ENCODE peak calls at places on chromosomes 6 and 20, in four cellular contexts. Q is K562, O is SK-N-SH, F is H1. A is an unnamed sample.

GRCh38 chr6:125165256-125165655 is 11.7 kb downstream of the TPD52L1 start:
- DNase-seq in Q (no peak), O (no peak), F (no peak), A (no peak)

GRCh38 chr6:140711019-140711613 is 1336.7 kb upstream of the CITED2 start:
- DNase-seq in Q (no peak), O (no peak), F (no peak), A (no peak)

GRCh38 chr6:1486387-1486786 is 97.0 kb downstream of the FOXF2 start:
- DNase-seq in Q (no peak), O (no peak), F (no peak), A (no peak)

GRCh38 chr6:52333840-52334200 is 28.1 kb upstream of the PAQR8 start:
- DNase-seq in Q (no peak), O (no peak), F (no peak), A (no peak)

GRCh38 chr20:49615401-49616153 is 47.6 kb upstream of the PTGIS start:
- DNase-seq in Q (no peak), O (no peak), F (no peak), A (no peak)

GRCh38 chr6:63267046-63267445 is 52.7 kb downstream of the LGSN start:
- DNase-seq in Q (no peak), O (no peak), F (no peak), A (no peak)

GRCh38 chr6:133223458-133224014 is 17.6 kb upstream of the EYA4 start:
- DNase-seq in Q (no peak), O (no peak), F (no peak), A (no peak)

GRCh38 chr20:16472045-16472872 is 101.0 kb downstream of the KIF16B start:
- DNase-seq in Q (peak), O (no peak), F (no peak), A (no peak)

GRCh38 chr20:63434599-63435378 is 37.7 kb downstream of the KCNQ2 start:
- DNase-seq in Q (peak), O (peak), F (peak), A (peak)

GRCh38 chr20:46376196-46376785 is 30.1 kb downstream of the ELMO2 start:
- DNase-seq in Q (no peak), O (no peak), F (no peak), A (no peak)

GRCh38 chr20:46377532-46377931 is 28.9 kb downstream of the ELMO2 start:
- DNase-seq in Q (no peak), O (no peak), F (no peak), A (no peak)

GRCh38 chr20:46375771-46376170 is 30.6 kb downstream of the ELMO2 start:
- DNase-seq in Q (no peak), O (no peak), F (no peak), A (no peak)

GRCh38 chr20:46374383-46374782 is 32.0 kb downstream of the ELMO2 start:
- DNase-seq in Q (no peak), O (no peak), F (no peak), A (no peak)

GRCh38 chr20:46378390-46379009 is 27.9 kb downstream of the ELMO2 start:
- DNase-seq in Q (no peak), O (no peak), F (no peak), A (no peak)
- TF ChIP-seq TAF1 in Q (no peak), O (no peak), F (no peak), A (no peak)

DNA sequence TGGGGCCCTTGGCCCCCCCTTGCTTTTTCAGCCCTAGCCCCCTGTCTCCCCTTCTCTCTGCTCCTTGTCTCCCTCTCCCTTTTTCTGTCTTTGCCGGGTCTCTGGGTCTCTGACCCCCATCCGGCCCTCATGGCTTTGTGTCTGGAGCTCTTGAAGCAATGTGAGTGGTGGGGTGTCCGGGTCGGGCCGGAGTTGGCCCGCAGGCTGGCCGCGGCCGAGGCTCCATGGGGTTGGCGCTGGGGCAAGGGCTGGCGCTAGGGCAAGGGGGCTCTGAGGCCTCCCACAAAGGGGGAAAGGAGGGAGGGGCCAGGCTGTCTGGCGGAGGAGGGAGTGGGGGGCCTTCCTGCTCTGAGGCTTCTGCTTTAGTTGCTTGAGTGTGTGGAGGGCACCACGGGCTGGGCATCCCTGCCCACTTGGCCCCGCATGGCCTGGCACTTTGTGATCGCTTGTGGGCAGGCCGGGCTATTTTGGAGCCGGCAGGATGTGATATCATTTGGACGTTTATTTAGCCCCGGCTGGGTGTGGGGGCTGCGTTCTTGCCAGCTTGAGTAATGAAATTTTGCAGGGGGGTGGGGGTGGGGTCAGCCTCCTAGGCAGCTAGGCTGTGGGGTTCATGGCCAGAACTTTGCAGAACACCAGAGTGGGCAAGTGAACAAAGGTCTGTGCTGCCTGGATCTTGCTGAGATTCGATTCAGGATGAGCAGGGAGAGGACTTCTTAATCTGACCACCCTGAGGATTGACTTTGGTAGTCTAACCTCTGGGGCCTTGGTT is 78.7 kb upstream of the MYL9 start:
- DNase-seq in Q (peak), O (peak), F (no peak), A (no peak)
- TF ChIP-seq POLR2AphosphoS5 in Q (no peak), O (no peak), F (no peak), A (no peak)

DNA sequence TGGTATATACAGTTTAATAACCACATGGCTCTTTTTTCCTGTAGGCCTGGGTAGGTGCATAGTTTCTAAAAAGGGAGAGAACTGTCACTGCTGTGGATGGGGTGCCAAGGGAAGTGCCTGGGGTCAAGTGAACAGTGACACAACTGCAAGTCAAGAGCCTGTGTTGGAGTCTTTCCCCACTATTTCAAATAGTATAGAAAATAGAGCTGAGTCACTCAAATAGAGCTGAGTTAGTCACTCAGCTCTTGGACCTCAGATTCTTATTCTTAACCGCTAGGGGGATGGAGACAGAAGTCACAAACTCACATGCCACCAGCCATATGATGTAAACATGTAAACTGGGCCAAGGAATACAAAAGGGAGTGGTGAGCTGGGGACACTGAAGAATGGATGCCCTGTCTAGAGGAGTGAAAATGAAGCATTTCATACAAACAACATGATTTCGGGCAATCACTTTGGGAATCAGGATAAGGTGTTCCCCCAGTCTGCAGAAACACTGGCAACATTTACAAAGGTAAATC is 2.1 kb downstream of the NQO2 start:
- DNase-seq in Q (peak), O (no peak), F (no peak), A (no peak)
- TF ChIP-seq TAF1 in Q (no peak), O (no peak), F (no peak), A (no peak)

DNA sequence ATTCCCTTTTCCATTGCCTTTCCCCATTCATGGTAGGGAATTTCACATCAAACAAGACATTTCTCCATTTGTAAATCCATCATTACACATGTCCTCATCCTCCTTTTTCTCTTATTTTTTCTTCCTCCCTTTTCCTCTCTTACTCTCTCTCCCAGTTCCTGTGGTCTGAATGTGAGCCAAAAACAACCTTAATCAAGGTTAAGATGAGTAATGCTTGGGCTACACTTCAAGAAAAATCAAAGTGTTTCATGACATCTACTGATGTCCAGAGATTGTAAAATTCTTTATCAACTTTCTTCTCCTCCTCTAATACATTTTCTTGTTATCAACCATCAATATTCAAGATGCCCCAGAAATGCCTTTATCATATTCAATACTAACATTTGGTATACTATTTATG is 208.0 kb upstream of the PRND start:
- DNase-seq in Q (no peak), O (no peak), F (no peak), A (no peak)
- TF ChIP-seq POLR2AphosphoS5 in Q (no peak), O (peak), F (no peak), A (no peak)

GRCh38 chr6:166466178-166467122 is 83.7 kb upstream of the MPC1 start:
- DNase-seq in Q (no peak), O (peak), F (no peak), A (no peak)

GRCh38 chr6:166464068-166464410 is 81.3 kb upstream of the MPC1 start:
- DNase-seq in Q (no peak), O (no peak), F (no peak), A (no peak)

GRCh38 chr6:166467436-166468000 is 84.8 kb upstream of the MPC1 start:
- DNase-seq in Q (no peak), O (no peak), F (no peak), A (no peak)

GRCh38 chr6:166464418-166465400 is 82.0 kb upstream of the MPC1 start:
- DNase-seq in Q (no peak), O (no peak), F (no peak), A (no peak)

GRCh38 chr6:166465671-166466087 is 82.9 kb upstream of the MPC1 start:
- DNase-seq in Q (peak), O (peak), F (no peak), A (no peak)
- TF ChIP-seq TAF1 in Q (no peak), O (no peak), F (no peak), A (no peak)

GRCh38 chr6:169668203-169668847 is 33.5 kb downstream of the WDR27 start:
- DNase-seq in Q (no peak), O (no peak), F (no peak), A (no peak)

GRCh38 chr6:169667716-169668115 is 34.1 kb downstream of the WDR27 start:
- DNase-seq in Q (no peak), O (no peak), F (no peak), A (no peak)

GRCh38 chr6:169669147-169669546 is 32.7 kb downstream of the WDR27 start:
- DNase-seq in Q (no peak), O (no peak), F (no peak), A (no peak)

GRCh38 chr6:169671563-169671962 is 30.3 kb downstream of the WDR27 start:
- DNase-seq in Q (no peak), O (no peak), F (no peak), A (no peak)

DNA sequence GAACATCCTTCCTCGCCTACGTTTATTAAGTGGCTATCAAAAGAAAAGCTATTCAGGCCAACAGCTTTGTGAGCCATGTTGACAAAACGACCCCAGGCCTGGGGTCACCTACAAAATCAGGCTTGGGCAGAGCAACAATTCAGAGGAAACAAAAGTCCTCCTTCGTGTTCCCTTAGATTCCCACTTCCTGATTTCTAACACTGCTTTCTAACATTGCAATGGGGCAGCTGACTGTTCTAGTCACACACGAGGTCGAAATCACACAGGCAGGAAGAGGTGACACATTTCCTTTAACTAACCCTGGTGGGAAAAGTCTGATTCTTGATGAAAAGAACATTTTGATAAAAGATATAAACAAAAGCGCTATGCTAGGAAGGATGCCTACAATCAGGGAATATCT is 31.9 kb downstream of the WDR27 start:
- DNase-seq in Q (no peak), O (no peak), F (no peak), A (no peak)
- TF ChIP-seq POLR2AphosphoS5 in Q (no peak), O (no peak), F (no peak), A (no peak)

DNA sequence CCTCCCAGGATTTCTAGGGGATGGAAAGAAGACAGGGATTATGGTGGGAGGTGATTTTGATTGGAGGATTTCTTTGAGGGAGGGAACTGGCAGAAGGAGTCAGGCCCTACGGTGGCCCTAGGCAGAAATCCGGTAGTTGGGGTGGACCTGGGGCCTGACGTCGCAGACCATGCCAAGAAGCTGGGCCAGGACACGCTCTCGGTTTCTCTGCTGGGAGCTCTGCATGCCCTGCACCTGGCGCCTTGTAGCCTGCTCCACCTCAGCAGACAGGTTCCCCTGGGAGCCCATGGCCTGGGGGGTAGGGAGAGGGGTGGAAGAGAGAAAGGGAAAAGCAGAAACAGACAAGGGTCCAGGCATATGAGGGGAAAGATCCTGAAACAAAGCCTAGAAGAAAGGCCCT is 1.1 kb downstream of the ATP6V1G2 start:
- DNase-seq in Q (no peak), O (no peak), F (no peak), A (no peak)
- TF ChIP-seq TAF1 in Q (no peak), O (no peak), F (no peak), A (no peak)

DNA sequence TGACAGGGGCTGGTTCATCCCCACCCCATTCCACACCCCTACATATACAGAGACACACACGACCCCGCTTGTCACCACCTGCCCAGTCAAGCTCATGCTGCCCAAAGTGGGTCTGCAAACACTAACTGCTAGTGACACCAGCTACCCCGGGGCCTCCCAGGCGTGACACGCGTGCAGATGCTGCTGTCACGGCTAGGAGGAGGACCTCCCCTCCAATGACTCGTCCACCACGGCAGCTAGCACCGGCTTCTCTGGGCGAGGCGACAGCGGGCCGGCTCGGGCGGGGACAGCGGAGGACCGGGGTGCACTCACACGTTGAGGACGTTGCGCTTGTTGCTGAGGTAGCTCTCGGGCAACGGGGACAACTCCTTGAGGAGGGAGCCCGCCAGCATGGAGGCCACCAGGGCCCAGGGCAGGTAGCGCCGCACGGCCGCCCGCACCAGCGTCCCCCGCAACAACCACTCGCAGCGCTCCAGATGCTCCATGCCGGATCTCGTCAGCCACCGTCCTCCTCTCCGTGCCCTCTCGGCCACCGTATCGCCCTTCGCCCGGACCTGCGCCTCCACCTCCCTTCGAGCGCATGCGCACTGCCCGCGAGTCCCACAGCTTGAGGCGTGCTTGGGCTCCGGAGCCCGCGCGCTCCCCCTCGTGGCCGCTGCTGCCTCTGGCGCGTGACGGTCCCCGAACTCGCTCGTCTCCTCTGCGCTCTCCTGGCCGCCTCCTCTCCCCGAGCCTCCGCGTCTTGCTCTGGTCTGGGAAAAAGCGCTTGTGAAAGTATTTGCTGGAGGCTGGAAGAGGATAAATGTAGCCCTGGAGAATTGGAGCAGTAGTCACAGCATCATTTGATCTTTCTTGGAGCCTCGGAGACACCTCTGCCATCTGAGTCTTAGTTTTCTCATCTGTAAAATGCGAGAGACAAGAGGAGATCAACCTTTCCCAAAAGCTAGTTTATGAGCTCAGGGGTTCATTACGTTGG is at the start of gene FITM2:
- DNase-seq in Q (peak), O (peak), F (peak), A (peak)
- TF ChIP-seq POLR2AphosphoS5 in Q (no peak), O (peak), F (peak), A (no peak)